ENCODE peak calls at places on chromosomes 2 and 18, in ten cellular contexts. S, Z, Q, F, H, D, J, Y, U and G are unnamed samples.

GRCh38 chr18:31430072-31430471 is 17.5 kb upstream of the DSG3 start:
- DNase-seq in S (no peak), Z (no peak), Q (no peak), F (no peak), H (no peak), D (no peak), J (no peak), Y (no peak), U (no peak), G (no peak)

GRCh38 chr2:189412330-189412953 is 28.8 kb upstream of the WDR75 start:
- DNase-seq in S (peak), Z (peak), Q (peak), F (peak), H (peak), D (peak), J (no peak), Y (no peak), U (peak), G (no peak)

GRCh38 chr2:122525341-122525740 is 769.9 kb downstream of the TSN start:
- DNase-seq in S (no peak), Z (no peak), Q (no peak), F (no peak), H (peak), D (no peak), J (no peak), Y (no peak), U (no peak), G (no peak)

GRCh38 chr18:49238433-49239042 is 221.9 kb downstream of the DYM start:
- DNase-seq in S (no peak), Z (no peak), Q (peak), F (peak), H (peak), D (peak), J (no peak), Y (no peak), U (peak), G (no peak)

GRCh38 chr2:148273158-148273691 is 252.3 kb downstream of the MBD5 start:
- DNase-seq in S (no peak), Z (no peak), Q (no peak), F (no peak), H (peak), D (no peak), J (no peak), Y (no peak), U (no peak), G (no peak)

GRCh38 chr2:194686569-194686968 is 970.5 kb upstream of the SLC39A10 start:
- DNase-seq in S (no peak), Z (no peak), Q (peak), F (no peak), H (no peak), D (no peak), J (no peak), Y (no peak), U (no peak), G (no peak)

GRCh38 chr2:241563981-241564595 is 5.5 kb downstream of the BOK start:
- DNase-seq in S (no peak), Z (no peak), Q (no peak), F (no peak), H (no peak), D (no peak), J (peak), Y (no peak), U (no peak), G (no peak)

GRCh38 chr2:37561615-37562569 is 109.5 kb downstream of the CDC42EP3 start:
- DNase-seq in S (peak), Z (no peak), Q (peak), F (peak), H (peak), D (peak), J (no peak), Y (peak), U (no peak), G (no peak)

GRCh38 chr18:79856119-79857080 is 58.7 kb downstream of the KCNG2 start:
- DNase-seq in S (no peak), Z (no peak), Q (peak), F (peak), H (peak), D (no peak), J (peak), Y (no peak), U (peak), G (peak)

GRCh38 chr2:241636182-241636982 is 576 bp downstream of the THAP4 start:
- DNase-seq in S (peak), Z (peak), Q (peak), F (peak), H (peak), D (peak), J (no peak), Y (peak), U (peak), G (no peak)

GRCh38 chr2:43636616-43637015 is 444 bp upstream of the PLEKHH2 start:
- DNase-seq in S (peak), Z (no peak), Q (no peak), F (no peak), H (peak), D (peak), J (no peak), Y (no peak), U (no peak), G (no peak)

GRCh38 chr2:230160112-230160660 is 59.6 kb downstream of the SP110 start:
- DNase-seq in S (peak), Z (peak), Q (peak), F (peak), H (peak), D (peak), J (no peak), Y (peak), U (peak), G (peak)

GRCh38 chr2:136121511-136121910 is 3.6 kb upstream of the CXCR4 start:
- DNase-seq in S (no peak), Z (no peak), Q (no peak), F (no peak), H (no peak), D (no peak), J (no peak), Y (no peak), U (no peak), G (no peak)

GRCh38 chr2:67752964-67753363 is 309.8 kb downstream of the C1D start:
- DNase-seq in S (peak), Z (no peak), Q (no peak), F (no peak), H (peak), D (no peak), J (no peak), Y (no peak), U (no peak), G (no peak)

GRCh38 chr2:155315768-155316167 is 617.3 kb downstream of the KCNJ3 start:
- DNase-seq in S (no peak), Z (no peak), Q (no peak), F (no peak), H (no peak), D (no peak), J (no peak), Y (no peak), U (no peak), G (no peak)

GRCh38 chr18:47628898-47629297 is 301.6 kb downstream of the SMAD2 start:
- DNase-seq in S (no peak), Z (no peak), Q (no peak), F (no peak), H (no peak), D (no peak), J (no peak), Y (no peak), U (no peak), G (no peak)

GRCh38 chr2:16123881-16124780 is 183.8 kb downstream of the MYCN start:
- DNase-seq in S (no peak), Z (no peak), Q (no peak), F (no peak), H (no peak), D (no peak), J (no peak), Y (no peak), U (no peak), G (peak)

GRCh38 chr2:168316073-168316440 is 68.7 kb upstream of the STK39 start:
- DNase-seq in S (no peak), Z (no peak), Q (no peak), F (no peak), H (no peak), D (no peak), J (no peak), Y (no peak), U (no peak), G (no peak)

GRCh38 chr18:43046324-43046723 is 69.2 kb downstream of the RIT2 start:
- DNase-seq in S (no peak), Z (no peak), Q (no peak), F (no peak), H (no peak), D (no peak), J (no peak), Y (no peak), U (no peak), G (no peak)

GRCh38 chr2:137252934-137253333 is 487.6 kb downstream of the THSD7B start:
- DNase-seq in S (peak), Z (no peak), Q (no peak), F (peak), H (peak), D (no peak), J (no peak), Y (no peak), U (no peak), G (no peak)

GRCh38 chr2:234771985-234772774 is 179.6 kb upstream of the SH3BP4 start:
- DNase-seq in S (peak), Z (no peak), Q (no peak), F (no peak), H (peak), D (peak), J (no peak), Y (peak), U (no peak), G (no peak)

GRCh38 chr2:200472853-200473464 is 36.9 kb downstream of the KCTD18 start:
- DNase-seq in S (no peak), Z (no peak), Q (no peak), F (peak), H (no peak), D (no peak), J (no peak), Y (no peak), U (no peak), G (no peak)

GRCh38 chr18:27778441-27778840 is 398.5 kb downstream of the CDH2 start:
- DNase-seq in S (peak), Z (no peak), Q (no peak), F (no peak), H (peak), D (no peak), J (no peak), Y (no peak), U (no peak), G (no peak)
- TF ChIP-seq CTCF in S (peak), Z (peak), Q (no peak), F (no peak), H (peak), D (no peak), J (no peak), Y (no peak), U (peak), G (peak)

DNA sequence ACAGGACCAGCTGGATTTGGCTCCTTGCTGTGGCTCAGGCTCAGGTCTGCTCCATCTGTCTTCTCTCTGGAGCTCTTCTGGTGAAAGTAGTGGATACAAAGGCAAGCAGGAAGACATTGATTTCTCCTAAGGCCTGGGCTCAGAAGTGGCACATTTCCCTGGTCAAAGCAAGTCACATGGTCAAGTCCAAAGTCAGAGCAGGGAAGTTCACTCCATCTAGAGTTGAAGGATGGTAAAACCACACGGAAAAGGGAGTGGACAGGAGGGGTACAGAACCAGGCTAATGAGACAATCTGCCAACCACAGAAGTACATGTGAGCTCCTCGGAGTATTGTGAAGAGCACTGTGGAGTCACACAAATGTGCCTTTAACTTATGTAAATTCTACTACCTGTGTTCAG is 66.1 kb downstream of the MARCO start:
- DNase-seq in S (no peak), Z (no peak), Q (peak), F (no peak), H (no peak), D (no peak), J (no peak), Y (no peak), U (no peak), G (no peak)
- TF ChIP-seq CTCF in S (no peak), Z (no peak), Q (peak), F (no peak), H (no peak), D (no peak), J (no peak), Y (no peak), U (no peak), G (no peak)

GRCh38 chr2:101983928-101984327 is 7.8 kb upstream of the IL1R2 start:
- DNase-seq in S (no peak), Z (no peak), Q (peak), F (no peak), H (no peak), D (no peak), J (no peak), Y (no peak), U (no peak), G (no peak)
- TF ChIP-seq CTCF in S (no peak), Z (peak), Q (peak), F (peak), H (peak), D (no peak), J (peak), Y (peak), U (peak), G (peak)

GRCh38 chr2:112958428-112959108 is 19.2 kb upstream of the IL36G start:
- DNase-seq in S (peak), Z (no peak), Q (peak), F (peak), H (peak), D (peak), J (no peak), Y (no peak), U (peak), G (peak)
- TF ChIP-seq CTCF in S (peak), Z (peak), Q (peak), F (peak), H (peak), D (peak), J (peak), Y (peak), U (peak), G (peak)

GRCh38 chr18:53909668-53910067 is 314.8 kb downstream of the MBD2 start:
- DNase-seq in S (no peak), Z (no peak), Q (peak), F (peak), H (peak), D (peak), J (no peak), Y (no peak), U (no peak), G (no peak)
- TF ChIP-seq CTCF in S (no peak), Z (no peak), Q (no peak), F (peak), H (no peak), D (peak), J (no peak), Y (no peak), U (no peak), G (no peak)

GRCh38 chr18:35661483-35662146 is 80.1 kb downstream of the GALNT1 start:
- DNase-seq in S (no peak), Z (no peak), Q (peak), F (peak), H (peak), D (no peak), J (no peak), Y (no peak), U (no peak), G (no peak)
- TF ChIP-seq CTCF in S (no peak), Z (no peak), Q (no peak), F (no peak), H (no peak), D (no peak), J (no peak), Y (no peak), U (peak), G (peak)

GRCh38 chr2:231397011-231397927 is 1.8 kb downstream of the B3GNT7 start:
- DNase-seq in S (no peak), Z (no peak), Q (no peak), F (peak), H (no peak), D (no peak), J (no peak), Y (peak), U (no peak), G (no peak)

GRCh38 chr2:231398585-231398984 is 3.1 kb downstream of the B3GNT7 start:
- DNase-seq in S (no peak), Z (no peak), Q (no peak), F (no peak), H (no peak), D (no peak), J (no peak), Y (no peak), U (no peak), G (no peak)

GRCh38 chr2:231397928-231398294 is 2.4 kb downstream of the B3GNT7 start:
- DNase-seq in S (no peak), Z (no peak), Q (no peak), F (no peak), H (no peak), D (no peak), J (no peak), Y (no peak), U (no peak), G (no peak)

GRCh38 chr2:231399046-231399852 is 3.7 kb downstream of the B3GNT7 start:
- DNase-seq in S (no peak), Z (no peak), Q (no peak), F (no peak), H (no peak), D (no peak), J (no peak), Y (no peak), U (no peak), G (no peak)

DNA sequence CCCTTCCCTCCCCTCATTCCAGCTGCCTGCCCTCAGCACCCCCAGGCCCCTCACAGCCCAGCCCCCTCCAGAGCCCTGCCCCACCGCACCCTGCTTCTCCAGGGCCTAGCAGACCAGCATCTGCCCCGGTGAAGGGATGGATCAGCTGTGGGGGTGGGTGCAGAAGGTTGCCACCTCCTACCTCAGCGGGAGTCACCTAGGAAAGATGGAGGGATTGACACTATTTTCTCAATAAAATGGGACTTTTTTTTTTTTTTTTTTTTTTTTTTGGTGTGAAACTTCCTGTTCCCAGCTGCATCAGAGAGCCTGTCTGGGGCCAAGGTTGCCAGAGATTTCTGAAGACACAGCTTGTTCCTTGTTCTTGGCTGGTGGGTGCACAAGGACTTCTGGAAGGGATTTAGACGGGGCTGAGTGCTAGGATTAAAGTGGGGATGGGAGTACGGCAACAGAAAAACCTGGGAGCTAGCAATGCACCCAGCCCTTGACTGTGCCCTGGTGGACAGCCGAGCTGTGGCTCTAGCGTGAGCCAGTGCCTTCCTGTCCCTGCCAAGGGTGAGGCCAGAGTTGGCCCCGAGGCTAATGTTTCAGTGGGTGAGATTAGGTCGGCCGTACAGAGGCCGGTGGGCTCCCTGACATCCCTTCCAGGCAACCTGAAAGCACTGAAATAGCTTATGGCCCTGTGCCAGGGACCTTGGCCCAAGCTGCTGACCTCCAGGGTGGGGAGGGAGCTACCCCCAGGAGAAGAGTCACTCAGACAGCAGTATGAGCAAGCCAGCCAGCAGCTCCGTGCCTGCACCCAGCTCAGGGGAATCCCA is 4.5 kb downstream of the B3GNT7 start:
- DNase-seq in S (no peak), Z (no peak), Q (peak), F (no peak), H (no peak), D (peak), J (no peak), Y (peak), U (no peak), G (no peak)
- TF ChIP-seq CTCF in S (no peak), Z (no peak), Q (peak), F (no peak), H (no peak), D (no peak), J (no peak), Y (peak), U (no peak), G (no peak)

DNA sequence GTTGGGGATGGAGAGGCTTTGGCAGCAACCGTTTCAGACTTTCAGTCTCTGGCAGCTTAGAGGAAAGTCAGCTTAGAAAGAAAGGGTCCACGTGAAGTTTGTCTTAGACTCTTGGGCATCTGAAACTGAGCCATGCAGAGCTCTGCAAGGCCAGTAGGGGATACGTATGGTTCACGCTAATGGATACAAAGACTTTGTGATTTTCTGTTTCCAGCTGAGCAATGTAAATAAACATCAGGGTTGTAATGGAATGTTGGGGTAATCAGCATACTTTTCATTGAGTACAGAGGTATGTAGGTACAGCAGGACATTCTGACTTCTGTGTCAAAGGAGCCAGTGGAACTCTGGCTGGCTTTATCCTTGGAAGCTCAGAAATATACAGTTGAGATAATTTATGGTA is 31.0 kb downstream of the RALB start:
- DNase-seq in S (no peak), Z (no peak), Q (no peak), F (no peak), H (peak), D (no peak), J (no peak), Y (no peak), U (no peak), G (no peak)
- TF ChIP-seq CTCF in S (no peak), Z (peak), Q (peak), F (no peak), H (peak), D (no peak), J (peak), Y (no peak), U (peak), G (peak)

DNA sequence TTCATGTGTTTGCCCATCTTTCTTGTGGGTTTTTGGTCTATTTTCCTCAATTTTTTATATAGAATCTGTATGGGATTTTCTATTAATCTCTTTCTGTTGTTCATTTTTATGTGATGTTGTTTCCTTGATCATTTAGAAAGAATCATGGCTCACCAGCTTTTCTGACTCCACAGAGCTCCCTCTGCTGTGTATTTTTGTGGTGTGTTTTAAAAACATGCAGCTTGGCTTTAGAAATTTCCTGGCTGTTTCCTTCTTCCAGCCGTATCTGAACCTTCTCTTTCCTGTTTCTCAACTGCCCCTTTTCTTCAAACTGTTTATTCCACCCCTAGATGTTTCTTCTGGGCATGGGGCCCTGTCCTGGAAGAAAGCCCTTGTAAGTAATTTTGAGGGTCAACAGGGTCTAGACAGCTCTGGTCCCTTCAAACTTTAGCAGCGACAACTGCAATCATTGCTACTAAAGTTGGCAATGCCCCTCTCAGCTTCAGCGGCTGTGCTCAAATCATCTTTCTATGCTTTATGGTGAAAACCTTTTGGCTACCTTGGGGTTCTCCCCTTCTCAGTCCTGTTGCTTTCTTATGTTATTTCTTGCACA is 17.6 kb upstream of the COPS8 start:
- DNase-seq in S (no peak), Z (no peak), Q (no peak), F (no peak), H (no peak), D (no peak), J (no peak), Y (no peak), U (no peak), G (no peak)
- TF ChIP-seq CTCF in S (no peak), Z (no peak), Q (no peak), F (no peak), H (peak), D (no peak), J (no peak), Y (peak), U (no peak), G (peak)